ENCODE peak calls at places on chromosomes 3 and 15, in four cellular contexts. J is GM13977, O is GM23338, M is colonic mucosa. X is an unnamed sample.

GRCh38 chr3:189701934-189702693 is 70.9 kb downstream of the TP63 start:
- DNase-seq in J (no peak), O (no peak), M (no peak), X (no peak)

GRCh38 chr15:68627476-68627875 is 48.7 kb downstream of the CORO2B start:
- DNase-seq in J (no peak), O (no peak), M (no peak), X (no peak)

GRCh38 chr3:126419886-126420786 is 25.4 kb downstream of the CFAP100 start:
- DNase-seq in J (no peak), O (peak), M (no peak), X (no peak)

GRCh38 chr3:52055537-52056351 is 627 bp downstream of the DUSP7 start:
- DNase-seq in J (peak), O (peak), M (peak), X (peak)

GRCh38 chr15:72463702-72464101 is 10.4 kb upstream of the ARIH1 start:
- DNase-seq in J (no peak), O (no peak), M (no peak), X (no peak)

GRCh38 chr3:25155696-25156471 is 272.2 kb upstream of the RARB start:
- DNase-seq in J (no peak), O (peak), M (no peak), X (no peak)

GRCh38 chr3:71168043-71168720 is 415.3 kb downstream of the FOXP1 start:
- DNase-seq in J (no peak), O (no peak), M (no peak), X (no peak)

GRCh38 chr3:86029590-86029989 is 961.4 kb downstream of the VGLL3 start:
- DNase-seq in J (no peak), O (peak), M (no peak), X (no peak)

GRCh38 chr3:169744332-169745054 is 20.4 kb downstream of the TERC start:
- DNase-seq in J (no peak), O (peak), M (no peak), X (no peak)

GRCh38 chr3:167941234-167941995 is 154.3 kb downstream of the GOLIM4 start:
- DNase-seq in J (no peak), O (no peak), M (peak), X (no peak)

GRCh38 chr3:169232863-169233262 is 430.6 kb downstream of the MECOM start:
- DNase-seq in J (no peak), O (no peak), M (no peak), X (no peak)

GRCh38 chr3:16286161-16286560 is 21.1 kb downstream of the OXNAD1 start:
- DNase-seq in J (peak), O (no peak), M (no peak), X (no peak)

GRCh38 chr3:48151807-48152427 is 36.3 kb downstream of the CDC25A start:
- DNase-seq in J (no peak), O (no peak), M (no peak), X (no peak)

GRCh38 chr15:80201256-80202015 is 48.6 kb downstream of the FAH start:
- DNase-seq in J (no peak), O (no peak), M (no peak), X (no peak)

GRCh38 chr3:149085828-149086231 is 503 bp downstream of the HLTF start:
- DNase-seq in J (peak), O (peak), M (peak), X (peak)

DNA sequence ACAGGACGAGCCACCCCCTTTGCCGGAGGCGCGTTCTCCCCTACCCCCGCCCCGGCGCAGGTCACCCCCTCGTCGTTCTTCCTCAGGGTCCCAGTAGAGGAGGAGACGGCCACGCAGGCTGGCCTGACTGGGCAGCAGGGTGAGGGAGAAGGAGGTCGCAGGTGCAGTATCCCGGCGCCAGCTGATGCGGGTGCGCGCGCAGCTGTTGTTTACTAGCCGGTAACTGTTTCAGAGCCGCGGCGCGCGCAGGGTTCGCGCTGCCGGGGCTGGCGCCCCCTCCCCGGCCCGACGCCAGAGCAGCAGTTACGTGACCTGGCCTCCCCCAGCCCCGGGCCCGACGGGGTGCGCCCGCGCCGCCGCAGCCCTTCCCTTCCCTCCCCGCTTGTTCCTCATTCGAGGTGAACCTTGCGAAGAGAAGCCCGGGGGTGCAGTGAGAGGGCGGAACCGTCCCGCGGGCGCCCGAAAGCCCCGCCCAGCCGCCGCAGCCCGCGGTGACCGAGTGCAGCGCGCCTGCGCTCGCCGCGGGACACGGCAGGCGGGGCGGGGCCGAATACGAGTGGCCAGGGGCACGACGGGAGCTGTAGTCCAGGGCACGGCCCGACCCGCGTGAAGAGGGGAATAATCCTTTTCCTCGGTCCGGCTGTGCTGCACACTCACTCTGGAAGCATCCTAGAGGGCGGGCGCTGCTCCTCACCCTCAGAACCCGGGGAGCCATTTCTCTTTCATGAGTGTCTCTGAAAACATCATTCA is at the start of gene SLC12A6:
- DNase-seq in J (peak), O (peak), M (peak), X (peak)
- TF ChIP-seq CTCF in J (no peak), O (no peak), M (no peak), X (no peak)

GRCh38 chr15:89078831-89079810 is 9.1 kb upstream of the ABHD2 start:
- DNase-seq in J (no peak), O (no peak), M (no peak), X (no peak)
- TF ChIP-seq CTCF in J (no peak), O (no peak), M (no peak), X (no peak)

GRCh38 chr3:81005992-81006391 is 755.5 kb downstream of the GBE1 start:
- DNase-seq in J (no peak), O (peak), M (no peak), X (no peak)
- TF ChIP-seq CTCF in J (no peak), O (peak), M (no peak), X (no peak)

GRCh38 chr15:62790531-62790930 is 252.0 kb upstream of the TPM1 start:
- DNase-seq in J (no peak), O (no peak), M (no peak), X (no peak)
- TF ChIP-seq CTCF in J (no peak), O (no peak), M (no peak), X (no peak)

GRCh38 chr3:30306896-30307295 is 299.5 kb upstream of the TGFBR2 start:
- DNase-seq in J (no peak), O (no peak), M (no peak), X (no peak)

GRCh38 chr3:30302027-30302426 is 304.4 kb upstream of the TGFBR2 start:
- DNase-seq in J (no peak), O (no peak), M (no peak), X (no peak)

GRCh38 chr3:30305021-30305420 is 301.4 kb upstream of the TGFBR2 start:
- DNase-seq in J (no peak), O (no peak), M (no peak), X (no peak)

GRCh38 chr3:30300844-30301243 is 305.6 kb upstream of the TGFBR2 start:
- DNase-seq in J (no peak), O (no peak), M (no peak), X (no peak)

DNA sequence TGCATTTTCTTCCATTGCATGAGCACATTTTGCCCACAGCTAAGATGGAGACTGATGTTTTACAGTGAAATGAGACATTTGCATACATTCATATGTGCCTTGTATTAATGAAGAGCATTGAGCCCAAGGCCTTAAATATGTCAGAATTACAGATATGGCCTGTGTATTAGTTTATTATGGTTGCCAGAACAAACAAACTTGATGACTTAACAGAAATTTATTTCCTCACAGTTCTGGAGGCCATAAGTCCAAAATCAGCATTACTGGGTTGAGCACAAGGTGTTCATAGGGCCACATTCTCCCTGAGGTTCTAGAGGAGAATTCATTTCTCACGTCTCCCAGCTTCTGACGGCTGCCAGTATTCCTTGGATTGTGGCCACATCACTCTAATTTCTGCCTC is 302.6 kb upstream of the TGFBR2 start:
- DNase-seq in J (no peak), O (no peak), M (no peak), X (no peak)
- TF ChIP-seq CTCF in J (no peak), O (no peak), M (no peak), X (no peak)

GRCh38 chr3:194967126-194968117 is 281.7 kb downstream of the FAM43A start:
- DNase-seq in J (no peak), O (no peak), M (peak), X (no peak)

GRCh38 chr3:194961555-194961954 is 275.9 kb downstream of the FAM43A start:
- DNase-seq in J (no peak), O (no peak), M (no peak), X (no peak)

GRCh38 chr3:194960446-194961032 is 274.9 kb downstream of the FAM43A start:
- DNase-seq in J (no peak), O (no peak), M (no peak), X (no peak)

GRCh38 chr3:194961149-194961548 is 275.5 kb downstream of the FAM43A start:
- DNase-seq in J (no peak), O (no peak), M (no peak), X (no peak)

GRCh38 chr3:194964809-194965208 is 279.1 kb downstream of the FAM43A start:
- DNase-seq in J (no peak), O (peak), M (no peak), X (no peak)
- TF ChIP-seq CTCF in J (no peak), O (peak), M (no peak), X (no peak)

X was measured in GM10248.